ENCODE peak calls at places on chromosomes 11 and 22, in four cellular contexts. One of them, this sample, is unnamed.
A peak's percentile ranks its signal among the peaks of the same experiment; 100 is the strongest.

GRCh38 chr22:44755956-44756361 is 3.6 kb downstream of the ARHGAP8 start:
- DNase-seq in upper lobe of right lung: no peak
- DNase-seq in PC-3: peak; percentile 81
- DNase-seq in mammary epithelial cell: peak; percentile 80
- DNase-seq in this sample: no peak

GRCh38 chr11:93491941-93492340 is 51.2 kb downstream of the SMCO4 start:
- DNase-seq in upper lobe of right lung: no peak
- DNase-seq in PC-3: no peak
- DNase-seq in mammary epithelial cell: no peak
- DNase-seq in this sample: no peak

GRCh38 chr11:114813216-114813615 is 134.9 kb downstream of the NXPE2 start:
- DNase-seq in upper lobe of right lung: no peak
- DNase-seq in PC-3: no peak
- DNase-seq in mammary epithelial cell: no peak
- DNase-seq in this sample: no peak

GRCh38 chr11:21895686-21896085 is 297.2 kb upstream of the ANO5 start:
- DNase-seq in upper lobe of right lung: no peak
- DNase-seq in PC-3: no peak
- DNase-seq in mammary epithelial cell: no peak
- DNase-seq in this sample: no peak

GRCh38 chr11:19595840-19596751 is 116.5 kb upstream of the NAV2 start:
- DNase-seq in upper lobe of right lung: no peak
- DNase-seq in PC-3: peak; percentile 92
- DNase-seq in mammary epithelial cell: peak; percentile 75
- DNase-seq in this sample: no peak

GRCh38 chr11:29326757-29327156 is 690.1 kb downstream of the KCNA4 start:
- DNase-seq in upper lobe of right lung: no peak
- DNase-seq in PC-3: no peak
- DNase-seq in mammary epithelial cell: no peak
- DNase-seq in this sample: no peak

GRCh38 chr22:18070556-18071306 is 7.1 kb upstream of the PEX26 start:
- DNase-seq in upper lobe of right lung: peak; percentile 25
- DNase-seq in PC-3: peak; percentile 46
- DNase-seq in mammary epithelial cell: peak; percentile 79
- DNase-seq in this sample: peak; percentile 65

GRCh38 chr11:438101-438844 is 3.5 kb downstream of the ANO9 start:
- DNase-seq in upper lobe of right lung: no peak
- DNase-seq in PC-3: no peak
- DNase-seq in mammary epithelial cell: no peak
- DNase-seq in this sample: no peak

GRCh38 chr22:30267382-30268302 is 991 bp upstream of the OSM start:
- DNase-seq in upper lobe of right lung: no peak
- DNase-seq in PC-3: no peak
- DNase-seq in mammary epithelial cell: no peak
- DNase-seq in this sample: peak; percentile 89

GRCh38 chr11:20388096-20389055 is 860 bp downstream of the PRMT3 start:
- DNase-seq in upper lobe of right lung: no peak
- DNase-seq in PC-3: peak; percentile 23
- DNase-seq in mammary epithelial cell: no peak
- DNase-seq in this sample: no peak

GRCh38 chr11:60756307-60757032 is at the start of gene MS4A15:
- DNase-seq in upper lobe of right lung: no peak
- DNase-seq in PC-3: peak; percentile 83
- DNase-seq in mammary epithelial cell: peak; percentile 36
- DNase-seq in this sample: peak; percentile 24

GRCh38 chr22:17990942-17991341 is 33.4 kb downstream of the MICAL3 start:
- DNase-seq in upper lobe of right lung: no peak
- DNase-seq in PC-3: no peak
- DNase-seq in mammary epithelial cell: no peak
- DNase-seq in this sample: peak; percentile 50

GRCh38 chr22:45548991-45549736 is 46.5 kb downstream of the FBLN1 start:
- DNase-seq in upper lobe of right lung: no peak
- DNase-seq in PC-3: peak; percentile 72
- DNase-seq in mammary epithelial cell: no peak
- DNase-seq in this sample: no peak

GRCh38 chr11:66243816-66244215 is 24.6 kb upstream of the RAB1B start:
- DNase-seq in upper lobe of right lung: no peak
- DNase-seq in PC-3: no peak
- DNase-seq in mammary epithelial cell: no peak
- DNase-seq in this sample: no peak

GRCh38 chr11:18749681-18750319 is 23.8 kb upstream of the IGSF22 start:
- DNase-seq in upper lobe of right lung: no peak
- DNase-seq in PC-3: peak; percentile 82
- DNase-seq in mammary epithelial cell: peak; percentile 61
- DNase-seq in this sample: no peak

GRCh38 chr11:44542372-44542771 is 23.1 kb upstream of the CD82 start:
- DNase-seq in upper lobe of right lung: no peak
- DNase-seq in PC-3: no peak
- DNase-seq in mammary epithelial cell: no peak
- DNase-seq in this sample: no peak

GRCh38 chr11:117690484-117691205 is 106.4 kb downstream of the DSCAML1 start:
- DNase-seq in upper lobe of right lung: no peak
- DNase-seq in PC-3: no peak
- DNase-seq in mammary epithelial cell: no peak
- DNase-seq in this sample: no peak

GRCh38 chr11:13016415-13016814 is 7.3 kb downstream of the RASSF10 start:
- DNase-seq in upper lobe of right lung: no peak
- DNase-seq in PC-3: peak; percentile 39
- DNase-seq in mammary epithelial cell: peak; percentile 44
- DNase-seq in this sample: no peak

GRCh38 chr11:3136542-3137455 is 28.3 kb downstream of the OSBPL5 start:
- DNase-seq in upper lobe of right lung: peak; percentile 57
- DNase-seq in PC-3: no peak
- DNase-seq in mammary epithelial cell: no peak
- DNase-seq in this sample: peak; percentile 78

GRCh38 chr22:41780714-41781507 is 19.6 kb upstream of the CCDC134 start:
- DNase-seq in upper lobe of right lung: peak; percentile 77
- DNase-seq in PC-3: no peak
- DNase-seq in mammary epithelial cell: no peak
- DNase-seq in this sample: peak; percentile 97

GRCh38 chr11:45537617-45538016 is 127.8 kb downstream of the CHST1 start:
- DNase-seq in upper lobe of right lung: no peak
- DNase-seq in PC-3: no peak
- DNase-seq in mammary epithelial cell: no peak
- DNase-seq in this sample: no peak

GRCh38 chr11:106415510-106415909 is 338.0 kb downstream of the AASDHPPT start:
- DNase-seq in upper lobe of right lung: no peak
- DNase-seq in PC-3: peak; percentile 42
- DNase-seq in mammary epithelial cell: no peak
- DNase-seq in this sample: no peak

GRCh38 chr22:27153386-27153785 is 496.0 kb downstream of the MIAT start:
- DNase-seq in upper lobe of right lung: no peak
- DNase-seq in PC-3: no peak
- DNase-seq in mammary epithelial cell: no peak
- DNase-seq in this sample: no peak

GRCh38 chr22:37443086-37443485 is 15.8 kb upstream of the ELFN2 start:
- DNase-seq in upper lobe of right lung: no peak
- DNase-seq in PC-3: no peak
- DNase-seq in mammary epithelial cell: no peak
- DNase-seq in this sample: no peak

GRCh38 chr11:2991477-2992233 is 474 bp downstream of the NAP1L4 start:
- DNase-seq in upper lobe of right lung: peak; percentile 89
- DNase-seq in PC-3: no peak
- DNase-seq in mammary epithelial cell: peak; percentile 60
- DNase-seq in this sample: no peak

GRCh38 chr11:94791216-94791889 is 23.2 kb downstream of the AMOTL1 start:
- DNase-seq in upper lobe of right lung: no peak
- DNase-seq in PC-3: no peak
- DNase-seq in mammary epithelial cell: no peak
- DNase-seq in this sample: no peak

GRCh38 chr11:119320593-119321524 is 3.9 kb upstream of the MCAM start:
- DNase-seq in upper lobe of right lung: peak; percentile 74
- DNase-seq in PC-3: peak; percentile 21
- DNase-seq in mammary epithelial cell: peak; percentile 54
- DNase-seq in this sample: peak; percentile 90

GRCh38 chr11:115678942-115679341 is 174.7 kb upstream of the CADM1 start:
- DNase-seq in upper lobe of right lung: no peak
- DNase-seq in PC-3: no peak
- DNase-seq in mammary epithelial cell: no peak
- DNase-seq in this sample: no peak

GRCh38 chr11:5042091-5042490 is 4.2 kb upstream of the OR52J3 start:
- DNase-seq in upper lobe of right lung: no peak
- DNase-seq in PC-3: no peak
- DNase-seq in mammary epithelial cell: peak; percentile 51
- DNase-seq in this sample: no peak

GRCh38 chr22:23538502-23538860 is 41.6 kb downstream of the IGLL1 start:
- DNase-seq in upper lobe of right lung: peak; percentile 30
- DNase-seq in PC-3: no peak
- DNase-seq in mammary epithelial cell: no peak
- DNase-seq in this sample: peak; percentile 40

GRCh38 chr11:44112083-44112865 is 16.8 kb downstream of the EXT2 start:
- DNase-seq in upper lobe of right lung: no peak
- DNase-seq in PC-3: peak; percentile 29
- DNase-seq in mammary epithelial cell: peak; percentile 57
- DNase-seq in this sample: no peak

GRCh38 chr22:40094449-40094848 is 83.3 kb upstream of the TNRC6B start:
- DNase-seq in upper lobe of right lung: no peak
- DNase-seq in PC-3: no peak
- DNase-seq in mammary epithelial cell: no peak
- DNase-seq in this sample: no peak

GRCh38 chr11:8019671-8020597 is 32.8 kb downstream of the EIF3F start:
- DNase-seq in upper lobe of right lung: peak; percentile 63
- DNase-seq in PC-3: no peak
- DNase-seq in mammary epithelial cell: peak; percentile 34
- DNase-seq in this sample: no peak

GRCh38 chr11:70699294-70700221 is 301.2 kb downstream of the CTTN start:
- DNase-seq in upper lobe of right lung: peak; percentile 15
- DNase-seq in PC-3: peak; percentile 42
- DNase-seq in mammary epithelial cell: no peak
- DNase-seq in this sample: peak; percentile 37

GRCh38 chr11:68327586-68328370 is 15.4 kb downstream of the LRP5 start:
- DNase-seq in upper lobe of right lung: no peak
- DNase-seq in PC-3: no peak
- DNase-seq in mammary epithelial cell: no peak
- DNase-seq in this sample: no peak
- H3K4me1 ChIP-seq in upper lobe of right lung: peaks cover 82% of the 10 kb centered on the region
- H3K4me1 ChIP-seq in PC-3: no peaks in the 10 kb centered on the region
- H3K4me1 ChIP-seq in mammary epithelial cell: peaks cover 25% of the 10 kb centered on the region
- H3K4me1 ChIP-seq in this sample: peaks cover 61% of the 10 kb centered on the region

GRCh38 chr22:16824718-16825687 is at the start of gene XKR3:
- DNase-seq in upper lobe of right lung: no peak
- DNase-seq in PC-3: peak; percentile 1
- DNase-seq in mammary epithelial cell: no peak
- DNase-seq in this sample: no peak

GRCh38 chr22:16828876-16829275 is 3.7 kb upstream of the XKR3 start:
- DNase-seq in upper lobe of right lung: no peak
- DNase-seq in PC-3: no peak
- DNase-seq in mammary epithelial cell: no peak
- DNase-seq in this sample: no peak

GRCh38 chr22:16829985-16830384 is 4.8 kb upstream of the XKR3 start:
- DNase-seq in upper lobe of right lung: no peak
- DNase-seq in PC-3: no peak
- DNase-seq in mammary epithelial cell: no peak
- DNase-seq in this sample: no peak

DNA sequence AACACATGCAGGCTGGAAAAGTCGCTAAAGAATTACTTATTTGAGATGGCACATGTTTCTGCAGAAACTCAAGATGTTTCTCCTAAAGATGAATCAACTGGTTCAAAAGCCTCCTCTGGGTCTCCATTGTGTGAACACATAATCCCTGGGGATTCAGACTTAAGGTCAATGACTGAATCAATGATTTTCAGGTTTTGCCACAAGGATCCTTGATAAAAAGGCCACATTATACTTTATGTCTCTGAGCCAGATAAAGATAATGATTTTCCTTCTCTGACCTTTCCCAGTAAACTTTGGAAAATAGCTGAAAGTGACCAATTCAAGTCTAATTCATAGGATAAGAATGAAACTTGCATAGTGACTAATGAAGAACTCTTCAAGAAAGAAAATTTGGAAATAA is 2.3 kb upstream of the XKR3 start:
- DNase-seq in upper lobe of right lung: no peak
- DNase-seq in PC-3: no peak
- DNase-seq in mammary epithelial cell: no peak
- DNase-seq in this sample: no peak
- H3K4me3 ChIP-seq in upper lobe of right lung: no peak overlapping the region
- H3K4me3 ChIP-seq in PC-3: no peak overlapping the region
- H3K4me3 ChIP-seq in mammary epithelial cell: no peak overlapping the region
- H3K4me3 ChIP-seq in this sample: no peak overlapping the region

GRCh38 chr11:61971177-61972111 is 4.0 kb upstream of the FTH1 start:
- DNase-seq in upper lobe of right lung: peak; percentile 98
- DNase-seq in PC-3: peak; percentile 99
- DNase-seq in mammary epithelial cell: peak; percentile 97
- DNase-seq in this sample: peak; percentile 93

GRCh38 chr11:61967924-61968757 is 707 bp upstream of the FTH1 start:
- DNase-seq in upper lobe of right lung: peak; percentile 87
- DNase-seq in PC-3: peak; percentile 38
- DNase-seq in mammary epithelial cell: peak; percentile 53
- DNase-seq in this sample: peak; percentile 91

GRCh38 chr11:61969391-61969758 is 1.9 kb upstream of the FTH1 start:
- DNase-seq in upper lobe of right lung: no peak
- DNase-seq in PC-3: no peak
- DNase-seq in mammary epithelial cell: peak; percentile 32
- DNase-seq in this sample: no peak

GRCh38 chr11:61968758-61969390 is 1.4 kb upstream of the FTH1 start:
- DNase-seq in upper lobe of right lung: peak; percentile 45
- DNase-seq in PC-3: no peak
- DNase-seq in mammary epithelial cell: no peak
- DNase-seq in this sample: peak; percentile 72

GRCh38 chr11:61969838-61970452 is 2.5 kb upstream of the FTH1 start:
- DNase-seq in upper lobe of right lung: no peak
- DNase-seq in PC-3: peak; percentile 76
- DNase-seq in mammary epithelial cell: peak; percentile 93
- DNase-seq in this sample: no peak
- H3K4me1 ChIP-seq in upper lobe of right lung: peaks cover 58% of the 10 kb centered on the region
- H3K4me1 ChIP-seq in PC-3: peaks cover 71% of the 10 kb centered on the region
- H3K4me1 ChIP-seq in mammary epithelial cell: peaks cover 66% of the 10 kb centered on the region
- H3K4me1 ChIP-seq in this sample: peaks cover 87% of the 10 kb centered on the region

GRCh38 chr22:25282346-25282670 is 62.9 kb downstream of the CRYBB2 start:
- DNase-seq in upper lobe of right lung: no peak
- DNase-seq in PC-3: no peak
- DNase-seq in mammary epithelial cell: no peak
- DNase-seq in this sample: no peak

GRCh38 chr22:25282671-25283561 is 63.5 kb downstream of the CRYBB2 start:
- DNase-seq in upper lobe of right lung: no peak
- DNase-seq in PC-3: no peak
- DNase-seq in mammary epithelial cell: no peak
- DNase-seq in this sample: no peak

DNA sequence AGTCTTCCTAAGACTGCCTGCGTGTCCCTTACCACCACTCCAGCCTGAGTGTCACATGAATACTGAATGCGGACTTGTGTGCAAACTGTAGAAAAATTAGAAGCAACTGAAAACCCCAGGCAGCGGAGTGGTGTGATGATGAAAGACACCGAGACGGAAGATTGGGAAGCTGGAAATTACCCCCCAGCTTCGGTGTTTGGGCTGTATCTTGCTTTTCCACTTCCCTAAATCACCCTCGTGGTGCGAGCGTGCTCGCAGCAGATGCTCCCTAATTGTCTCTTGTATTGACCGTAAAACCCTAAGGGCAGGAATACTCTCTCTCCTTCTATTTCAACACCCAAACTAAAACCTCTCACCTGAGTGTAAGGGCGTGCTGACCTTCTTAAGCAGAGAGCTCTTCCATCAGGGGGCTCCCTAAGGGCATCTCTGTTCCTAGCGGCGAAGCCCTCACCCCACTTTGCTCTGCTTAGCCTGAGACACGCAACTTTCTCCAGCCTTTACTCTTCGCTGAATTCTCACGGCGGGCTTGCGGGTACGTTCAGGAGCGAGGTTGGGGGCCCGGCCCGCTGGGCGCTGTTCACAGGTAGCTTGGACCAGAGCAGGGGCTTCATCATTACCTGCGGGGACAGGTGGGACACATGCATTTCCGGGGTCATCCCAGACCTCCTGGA is 62.4 kb downstream of the CRYBB2 start:
- DNase-seq in upper lobe of right lung: no peak
- DNase-seq in PC-3: no peak
- DNase-seq in mammary epithelial cell: no peak
- DNase-seq in this sample: no peak
- H3K4me3 ChIP-seq in upper lobe of right lung: no peak overlapping the region
- H3K4me3 ChIP-seq in PC-3: no peak overlapping the region
- H3K4me3 ChIP-seq in mammary epithelial cell: no peak overlapping the region
- H3K4me3 ChIP-seq in this sample: peak overlapping the region; percentile 31